ENCODE peak calls at places on chromosomes 1 and 21, in ten cellular contexts. One of them, this sample, is unnamed.

GRCh38 chr1:34331527-34331926 is 154.8 kb downstream of the C1orf94 start:
- DNase-seq in right lobe of liver: no peak
- DNase-seq in cardiac fibroblast: no peak
- DNase-seq in LNCaP clone FGC: no peak
- DNase-seq in DND-41: no peak
- DNase-seq in astrocyte of the spinal cord: no peak
- DNase-seq in uterus: no peak
- DNase-seq in colonic mucosa: no peak
- DNase-seq in kidney: no peak
- DNase-seq in epithelial cell of esophagus: no peak
- DNase-seq in this sample: no peak

GRCh38 chr1:23367451-23367790 is 2.2 kb downstream of the ZNF436 start:
- DNase-seq in right lobe of liver: no peak
- DNase-seq in colonic mucosa: no peak
- DNase-seq in kidney: no peak
- DNase-seq in astrocyte of the spinal cord: no peak
- DNase-seq in DND-41: no peak
- DNase-seq in uterus: no peak
- DNase-seq in LNCaP clone FGC: no peak
- DNase-seq in cardiac fibroblast: no peak
- DNase-seq in epithelial cell of esophagus: no peak
- DNase-seq in this sample: no peak

GRCh38 chr1:58047265-58047858 is 499.2 kb downstream of the OMA1 start:
- DNase-seq in uterus: no peak
- DNase-seq in DND-41: peak
- DNase-seq in right lobe of liver: no peak
- DNase-seq in colonic mucosa: no peak
- DNase-seq in LNCaP clone FGC: no peak
- DNase-seq in epithelial cell of esophagus: peak
- DNase-seq in astrocyte of the spinal cord: no peak
- DNase-seq in cardiac fibroblast: peak
- DNase-seq in kidney: peak
- DNase-seq in this sample: no peak

GRCh38 chr1:65229754-65230339 is 79.5 kb upstream of the DNAJC6 start:
- DNase-seq in LNCaP clone FGC: no peak
- DNase-seq in kidney: no peak
- DNase-seq in cardiac fibroblast: no peak
- DNase-seq in epithelial cell of esophagus: no peak
- DNase-seq in colonic mucosa: no peak
- DNase-seq in astrocyte of the spinal cord: no peak
- DNase-seq in uterus: no peak
- DNase-seq in right lobe of liver: no peak
- DNase-seq in DND-41: no peak
- DNase-seq in this sample: no peak

GRCh38 chr1:43439121-43439581 is 14.6 kb downstream of the HYI start:
- DNase-seq in LNCaP clone FGC: no peak
- DNase-seq in astrocyte of the spinal cord: no peak
- DNase-seq in cardiac fibroblast: no peak
- DNase-seq in uterus: peak
- DNase-seq in kidney: peak
- DNase-seq in right lobe of liver: no peak
- DNase-seq in DND-41: no peak
- DNase-seq in colonic mucosa: no peak
- DNase-seq in epithelial cell of esophagus: no peak
- DNase-seq in this sample: no peak

GRCh38 chr1:145926706-145927072 is 595 bp downstream of the RBM8A start:
- DNase-seq in kidney: no peak
- DNase-seq in colonic mucosa: no peak
- DNase-seq in uterus: no peak
- DNase-seq in LNCaP clone FGC: no peak
- DNase-seq in epithelial cell of esophagus: no peak
- DNase-seq in DND-41: no peak
- DNase-seq in astrocyte of the spinal cord: peak
- DNase-seq in right lobe of liver: no peak
- DNase-seq in cardiac fibroblast: no peak
- DNase-seq in this sample: no peak

GRCh38 chr21:42593007-42593814 is 60.2 kb upstream of the PDE9A start:
- DNase-seq in LNCaP clone FGC: peak
- DNase-seq in cardiac fibroblast: peak
- DNase-seq in kidney: peak
- DNase-seq in uterus: peak
- DNase-seq in colonic mucosa: peak
- DNase-seq in right lobe of liver: peak
- DNase-seq in epithelial cell of esophagus: peak
- DNase-seq in DND-41: peak
- DNase-seq in astrocyte of the spinal cord: peak
- DNase-seq in this sample: peak

GRCh38 chr1:113322439-113322838 is 67.9 kb upstream of the MAGI3 start:
- DNase-seq in cardiac fibroblast: no peak
- DNase-seq in DND-41: no peak
- DNase-seq in right lobe of liver: no peak
- DNase-seq in epithelial cell of esophagus: no peak
- DNase-seq in astrocyte of the spinal cord: no peak
- DNase-seq in kidney: no peak
- DNase-seq in colonic mucosa: no peak
- DNase-seq in LNCaP clone FGC: no peak
- DNase-seq in uterus: no peak
- DNase-seq in this sample: no peak

GRCh38 chr1:5222626-5223025 is 568.2 kb downstream of the AJAP1 start:
- DNase-seq in epithelial cell of esophagus: no peak
- DNase-seq in right lobe of liver: no peak
- DNase-seq in cardiac fibroblast: no peak
- DNase-seq in astrocyte of the spinal cord: no peak
- DNase-seq in DND-41: no peak
- DNase-seq in LNCaP clone FGC: no peak
- DNase-seq in colonic mucosa: no peak
- DNase-seq in kidney: no peak
- DNase-seq in uterus: no peak
- DNase-seq in this sample: no peak

GRCh38 chr1:27872059-27872801 is at the start of gene THEMIS2:
- DNase-seq in DND-41: peak
- DNase-seq in LNCaP clone FGC: no peak
- DNase-seq in epithelial cell of esophagus: peak
- DNase-seq in astrocyte of the spinal cord: peak
- DNase-seq in kidney: peak
- DNase-seq in uterus: peak
- DNase-seq in colonic mucosa: peak
- DNase-seq in cardiac fibroblast: peak
- DNase-seq in right lobe of liver: peak
- DNase-seq in this sample: no peak

GRCh38 chr1:115073298-115074087 is 15.8 kb downstream of the TSPAN2 start:
- DNase-seq in kidney: no peak
- DNase-seq in colonic mucosa: no peak
- DNase-seq in LNCaP clone FGC: no peak
- DNase-seq in right lobe of liver: no peak
- DNase-seq in cardiac fibroblast: no peak
- DNase-seq in astrocyte of the spinal cord: no peak
- DNase-seq in DND-41: no peak
- DNase-seq in uterus: no peak
- DNase-seq in epithelial cell of esophagus: no peak
- DNase-seq in this sample: no peak

GRCh38 chr1:16076871-16077250 is 3.4 kb upstream of the FAM131C start:
- DNase-seq in kidney: no peak
- DNase-seq in uterus: no peak
- DNase-seq in DND-41: no peak
- DNase-seq in right lobe of liver: no peak
- DNase-seq in epithelial cell of esophagus: peak
- DNase-seq in astrocyte of the spinal cord: peak
- DNase-seq in cardiac fibroblast: no peak
- DNase-seq in LNCaP clone FGC: no peak
- DNase-seq in colonic mucosa: no peak
- DNase-seq in this sample: peak

GRCh38 chr1:231803353-231803752 is 176.8 kb downstream of the DISC1 start:
- DNase-seq in epithelial cell of esophagus: no peak
- DNase-seq in DND-41: no peak
- DNase-seq in right lobe of liver: no peak
- DNase-seq in colonic mucosa: no peak
- DNase-seq in LNCaP clone FGC: no peak
- DNase-seq in kidney: no peak
- DNase-seq in cardiac fibroblast: peak
- DNase-seq in astrocyte of the spinal cord: no peak
- DNase-seq in uterus: no peak
- DNase-seq in this sample: peak

GRCh38 chr21:45304945-45305344 is 17.2 kb upstream of the POFUT2 start:
- DNase-seq in kidney: peak
- DNase-seq in astrocyte of the spinal cord: no peak
- DNase-seq in epithelial cell of esophagus: no peak
- DNase-seq in DND-41: no peak
- DNase-seq in uterus: peak
- DNase-seq in right lobe of liver: no peak
- DNase-seq in cardiac fibroblast: no peak
- DNase-seq in LNCaP clone FGC: no peak
- DNase-seq in colonic mucosa: no peak
- DNase-seq in this sample: no peak

DNA sequence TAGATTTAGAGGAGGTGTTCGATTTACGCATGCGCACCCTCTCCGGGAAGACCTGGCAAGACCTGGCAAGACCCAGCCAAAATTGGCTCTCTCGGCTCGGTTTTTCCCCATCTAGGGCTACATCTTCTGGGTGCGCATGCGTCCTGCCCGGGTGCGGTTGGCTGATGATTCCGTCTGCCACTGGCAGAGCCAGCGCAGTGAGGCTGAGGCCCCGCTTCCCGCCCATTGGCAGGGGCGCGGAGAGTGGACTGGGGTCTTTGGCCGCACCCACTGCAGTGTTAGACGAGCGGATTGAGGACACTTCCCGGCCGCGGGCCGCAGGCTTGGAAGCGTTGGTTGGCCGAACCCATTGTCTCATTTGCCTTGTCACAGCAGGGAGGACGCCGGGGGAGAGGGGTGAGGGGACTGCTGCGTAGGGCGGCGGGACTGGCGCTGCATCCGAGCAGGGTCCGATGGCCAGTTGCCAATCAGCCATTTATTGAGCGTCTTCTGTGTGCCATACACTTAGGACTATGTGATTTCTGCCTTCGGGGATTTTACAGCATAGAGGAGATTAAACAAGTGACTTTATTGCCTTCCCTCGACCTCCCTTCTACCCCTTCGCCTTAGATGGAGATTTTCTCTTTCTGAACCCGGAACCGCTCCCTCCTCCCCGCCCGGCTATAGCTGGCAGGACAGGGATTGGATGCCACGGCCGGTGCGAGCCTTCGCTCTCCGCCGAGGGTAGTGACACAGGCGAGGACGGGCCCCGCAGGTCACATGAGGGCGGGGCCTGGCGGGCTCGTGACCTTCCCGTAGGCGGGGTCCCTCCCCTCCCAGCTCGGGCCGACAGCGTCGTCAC is 43.7 kb downstream of the MEF2D start:
- DNase-seq in right lobe of liver: peak
- DNase-seq in LNCaP clone FGC: peak
- DNase-seq in kidney: peak
- DNase-seq in cardiac fibroblast: peak
- DNase-seq in uterus: peak
- DNase-seq in DND-41: peak
- DNase-seq in epithelial cell of esophagus: peak
- DNase-seq in astrocyte of the spinal cord: peak
- DNase-seq in colonic mucosa: peak
- DNase-seq in this sample: peak
- H3K4me3 ChIP-seq in right lobe of liver: peak
- H3K4me3 ChIP-seq in LNCaP clone FGC: peak
- H3K4me3 ChIP-seq in kidney: peak
- H3K4me3 ChIP-seq in cardiac fibroblast: peak
- H3K4me3 ChIP-seq in uterus: peak
- H3K4me3 ChIP-seq in DND-41: peak
- H3K4me3 ChIP-seq in epithelial cell of esophagus: peak
- H3K4me3 ChIP-seq in astrocyte of the spinal cord: peak
- H3K4me3 ChIP-seq in colonic mucosa: peak
- H3K4me3 ChIP-seq in this sample: peak

GRCh38 chr1:21174638-21175323 is 1.9 kb downstream of the EIF4G3 start:
- DNase-seq in right lobe of liver: no peak
- DNase-seq in uterus: no peak
- DNase-seq in kidney: no peak
- DNase-seq in colonic mucosa: no peak
- DNase-seq in epithelial cell of esophagus: peak
- DNase-seq in LNCaP clone FGC: no peak
- DNase-seq in DND-41: no peak
- DNase-seq in cardiac fibroblast: peak
- DNase-seq in astrocyte of the spinal cord: peak
- DNase-seq in this sample: peak

GRCh38 chr1:21175670-21176581 is 771 bp downstream of the EIF4G3 start:
- DNase-seq in colonic mucosa: peak
- DNase-seq in LNCaP clone FGC: no peak
- DNase-seq in cardiac fibroblast: peak
- DNase-seq in astrocyte of the spinal cord: peak
- DNase-seq in DND-41: peak
- DNase-seq in uterus: peak
- DNase-seq in epithelial cell of esophagus: no peak
- DNase-seq in right lobe of liver: peak
- DNase-seq in kidney: peak
- DNase-seq in this sample: no peak

GRCh38 chr1:21175324-21175669 is 1.4 kb downstream of the EIF4G3 start:
- DNase-seq in cardiac fibroblast: peak
- DNase-seq in LNCaP clone FGC: no peak
- DNase-seq in uterus: no peak
- DNase-seq in kidney: no peak
- DNase-seq in epithelial cell of esophagus: peak
- DNase-seq in colonic mucosa: peak
- DNase-seq in right lobe of liver: no peak
- DNase-seq in DND-41: peak
- DNase-seq in astrocyte of the spinal cord: peak
- DNase-seq in this sample: peak

GRCh38 chr1:21176589-21177555 is at the start of gene EIF4G3:
- DNase-seq in astrocyte of the spinal cord: peak
- DNase-seq in epithelial cell of esophagus: peak
- DNase-seq in uterus: peak
- DNase-seq in colonic mucosa: peak
- DNase-seq in DND-41: peak
- DNase-seq in right lobe of liver: peak
- DNase-seq in cardiac fibroblast: peak
- DNase-seq in kidney: peak
- DNase-seq in LNCaP clone FGC: peak
- DNase-seq in this sample: peak

GRCh38 chr1:21174230-21174629 is 2.5 kb downstream of the EIF4G3 start:
- DNase-seq in colonic mucosa: no peak
- DNase-seq in LNCaP clone FGC: no peak
- DNase-seq in right lobe of liver: no peak
- DNase-seq in cardiac fibroblast: no peak
- DNase-seq in DND-41: no peak
- DNase-seq in epithelial cell of esophagus: no peak
- DNase-seq in uterus: no peak
- DNase-seq in astrocyte of the spinal cord: no peak
- DNase-seq in kidney: no peak
- DNase-seq in this sample: no peak
- H3K4me3 ChIP-seq in colonic mucosa: peak
- H3K4me3 ChIP-seq in LNCaP clone FGC: peak
- H3K4me3 ChIP-seq in right lobe of liver: peak
- H3K4me3 ChIP-seq in cardiac fibroblast: peak
- H3K4me3 ChIP-seq in DND-41: peak
- H3K4me3 ChIP-seq in epithelial cell of esophagus: peak
- H3K4me3 ChIP-seq in uterus: no peak
- H3K4me3 ChIP-seq in astrocyte of the spinal cord: peak
- H3K4me3 ChIP-seq in kidney: peak
- H3K4me3 ChIP-seq in this sample: peak

GRCh38 chr1:31712625-31713024 is 8.8 kb upstream of the COL16A1 start:
- DNase-seq in LNCaP clone FGC: no peak
- DNase-seq in epithelial cell of esophagus: peak
- DNase-seq in uterus: peak
- DNase-seq in DND-41: no peak
- DNase-seq in kidney: peak
- DNase-seq in astrocyte of the spinal cord: peak
- DNase-seq in cardiac fibroblast: peak
- DNase-seq in colonic mucosa: peak
- DNase-seq in right lobe of liver: no peak
- DNase-seq in this sample: peak
- H3K4me3 ChIP-seq in LNCaP clone FGC: no peak
- H3K4me3 ChIP-seq in epithelial cell of esophagus: no peak
- H3K4me3 ChIP-seq in uterus: no peak
- H3K4me3 ChIP-seq in DND-41: no peak
- H3K4me3 ChIP-seq in kidney: no peak
- H3K4me3 ChIP-seq in astrocyte of the spinal cord: no peak
- H3K4me3 ChIP-seq in cardiac fibroblast: no peak
- H3K4me3 ChIP-seq in colonic mucosa: no peak
- H3K4me3 ChIP-seq in right lobe of liver: no peak
- H3K4me3 ChIP-seq in this sample: no peak

GRCh38 chr1:200034262-200034557 is 6.7 kb downstream of the NR5A2 start:
- DNase-seq in DND-41: no peak
- DNase-seq in astrocyte of the spinal cord: no peak
- DNase-seq in right lobe of liver: no peak
- DNase-seq in epithelial cell of esophagus: no peak
- DNase-seq in kidney: no peak
- DNase-seq in colonic mucosa: no peak
- DNase-seq in LNCaP clone FGC: no peak
- DNase-seq in uterus: no peak
- DNase-seq in cardiac fibroblast: no peak
- DNase-seq in this sample: no peak
- H3K4me3 ChIP-seq in DND-41: no peak
- H3K4me3 ChIP-seq in astrocyte of the spinal cord: no peak
- H3K4me3 ChIP-seq in right lobe of liver: no peak
- H3K4me3 ChIP-seq in epithelial cell of esophagus: no peak
- H3K4me3 ChIP-seq in kidney: no peak
- H3K4me3 ChIP-seq in colonic mucosa: no peak
- H3K4me3 ChIP-seq in LNCaP clone FGC: no peak
- H3K4me3 ChIP-seq in uterus: no peak
- H3K4me3 ChIP-seq in cardiac fibroblast: no peak
- H3K4me3 ChIP-seq in this sample: no peak

This sample was measured in fibroblast of the aortic adventitia.